ENCODE peak calls at places on chromosome 12, in five cellular contexts. X, U, K, I and R are unnamed samples.
A peak's percentile ranks its signal among the peaks of the same experiment; 100 is the strongest.

GRCh38 chr12:85803231-85803630 is 33.0 kb downstream of the RASSF9 start:
- DNase-seq in X (no peak), U (no peak), K (no peak), I (no peak), R (no peak)

GRCh38 chr12:53938276-53939140 is at the start of gene HOXC13:
- DNase-seq in U (peak; percentile 83), I (peak; percentile 55), K (peak; percentile 81), X (peak; percentile 41), R (peak; percentile 90)

GRCh38 chr12:105357162-105357691 is 26.7 kb downstream of the C12orf75 start:
- DNase-seq in X (no peak), U (no peak), I (peak; percentile 48), K (no peak), R (no peak)

GRCh38 chr12:120581998-120582397 is 796 bp upstream of the POP5 start:
- DNase-seq in U (no peak), K (no peak), I (no peak), X (no peak), R (no peak)

GRCh38 chr12:104434129-104434528 is 22.6 kb upstream of the CHST11 start:
- DNase-seq in X (no peak), K (no peak), I (no peak), U (no peak), R (no peak)

GRCh38 chr12:127588224-127588623 is 678.7 kb upstream of the TMEM132C start:
- DNase-seq in X (no peak), U (peak; percentile 38), K (no peak), I (no peak), R (no peak)

GRCh38 chr12:131218291-131219172 is 264.8 kb downstream of the ADGRD1 start:
- DNase-seq in K (no peak), U (peak; percentile 41), I (peak; percentile 50), X (no peak), R (no peak)

GRCh38 chr12:89354630-89354931 is 2.3 kb upstream of the DUSP6 start:
- DNase-seq in K (no peak), X (no peak), U (no peak), I (peak; percentile 34), R (peak; percentile 22)

GRCh38 chr12:123401753-123402683 is 18.1 kb downstream of the KMT5A start:
- DNase-seq in U (peak; percentile 81), K (no peak), X (no peak), I (no peak), R (peak; percentile 22)

GRCh38 chr12:126474703-126475102 is 1409.5 kb downstream of the AACS start:
- DNase-seq in K (no peak), U (no peak), I (no peak), X (no peak), R (no peak)

GRCh38 chr12:66587912-66588311 is 91.0 kb downstream of the GRIP1 start:
- DNase-seq in K (no peak), I (no peak), X (no peak), U (no peak), R (no peak)

GRCh38 chr12:83939718-83940117 is 972.9 kb downstream of the SLC6A15 start:
- DNase-seq in X (no peak), K (no peak), I (no peak), U (no peak), R (no peak)

GRCh38 chr12:34390846-34391700 is 368.8 kb downstream of the ALG10 start:
- DNase-seq in U (no peak), I (no peak), K (no peak), X (no peak), R (no peak)

GRCh38 chr12:26465419-26466097 is 270.2 kb downstream of the SSPN start:
- DNase-seq in K (no peak), U (peak; percentile 10), I (no peak), X (no peak), R (no peak)

GRCh38 chr12:46680506-46680905 is 145.3 kb downstream of the SLC38A4 start:
- DNase-seq in U (no peak), X (no peak), I (no peak), K (no peak), R (no peak)

GRCh38 chr12:25935355-25936144 is 22.9 kb upstream of the RASSF8 start:
- DNase-seq in K (no peak), I (no peak), U (peak; percentile 46), X (no peak), R (no peak)

GRCh38 chr12:105946541-105946940 is 192.2 kb downstream of the NUAK1 start:
- DNase-seq in K (no peak), U (no peak), I (no peak), X (no peak), R (no peak)

GRCh38 chr12:26044007-26044394 is 80.8 kb downstream of the BHLHE41 start:
- DNase-seq in X (no peak), U (no peak), K (no peak), I (no peak), R (no peak)

GRCh38 chr12:105640780-105641179 is 310.3 kb downstream of the C12orf75 start:
- DNase-seq in U (peak; percentile 28), K (no peak), X (no peak), I (no peak), R (no peak)

GRCh38 chr12:119660074-119660473 is 7.9 kb upstream of the PRKAB1 start:
- DNase-seq in I (no peak), K (no peak), X (no peak), U (no peak), R (no peak)

GRCh38 chr12:109879332-109880048 is 851 bp downstream of the GLTP start:
- DNase-seq in K (peak; percentile 24), U (peak; percentile 32), X (no peak), I (no peak), R (no peak)

GRCh38 chr12:22334696-22335290 is at the start of gene ST8SIA1:
- DNase-seq in K (peak; percentile 23), I (peak; percentile 60), U (peak; percentile 73), X (peak; percentile 54), R (peak; percentile 71)

GRCh38 chr12:115354007-115354452 is 670.1 kb upstream of the TBX3 start:
- DNase-seq in U (no peak), I (peak; percentile 32), X (no peak), K (no peak), R (no peak)

GRCh38 chr12:61254225-61254624 is 1006.0 kb upstream of the USP15 start:
- DNase-seq in U (no peak), K (no peak), I (no peak), X (no peak), R (no peak)

GRCh38 chr12:101782544-101782855 is 43.2 kb upstream of the SYCP3 start:
- DNase-seq in I (no peak), X (no peak), K (no peak), U (no peak), R (no peak)

GRCh38 chr12:124618291-124618902 is 51.0 kb upstream of the NCOR2 start:
- DNase-seq in I (no peak), X (no peak), K (no peak), U (no peak), R (no peak)

GRCh38 chr12:133129368-133130037 is 571 bp downstream of the ZNF891 start:
- DNase-seq in U (no peak), K (peak; percentile 22), I (no peak), X (no peak), R (peak; percentile 17)

GRCh38 chr12:92030618-92031017 is 115.0 kb downstream of the BTG1 start:
- DNase-seq in X (no peak), K (peak; percentile 49), U (no peak), I (peak; percentile 35), R (no peak)

GRCh38 chr12:93015970-93016751 is 87.1 kb upstream of the EEA1 start:
- DNase-seq in X (peak; percentile 23), K (no peak), I (no peak), U (peak; percentile 11), R (no peak)

GRCh38 chr12:16857456-16857923 is 251.5 kb upstream of the LMO3 start:
- DNase-seq in K (no peak), X (no peak), I (peak; percentile 43), U (no peak), R (no peak)

GRCh38 chr12:116366824-116367223 is 89.3 kb upstream of the MED13L start:
- DNase-seq in U (no peak), X (no peak), I (no peak), K (no peak), R (no peak)

DNA sequence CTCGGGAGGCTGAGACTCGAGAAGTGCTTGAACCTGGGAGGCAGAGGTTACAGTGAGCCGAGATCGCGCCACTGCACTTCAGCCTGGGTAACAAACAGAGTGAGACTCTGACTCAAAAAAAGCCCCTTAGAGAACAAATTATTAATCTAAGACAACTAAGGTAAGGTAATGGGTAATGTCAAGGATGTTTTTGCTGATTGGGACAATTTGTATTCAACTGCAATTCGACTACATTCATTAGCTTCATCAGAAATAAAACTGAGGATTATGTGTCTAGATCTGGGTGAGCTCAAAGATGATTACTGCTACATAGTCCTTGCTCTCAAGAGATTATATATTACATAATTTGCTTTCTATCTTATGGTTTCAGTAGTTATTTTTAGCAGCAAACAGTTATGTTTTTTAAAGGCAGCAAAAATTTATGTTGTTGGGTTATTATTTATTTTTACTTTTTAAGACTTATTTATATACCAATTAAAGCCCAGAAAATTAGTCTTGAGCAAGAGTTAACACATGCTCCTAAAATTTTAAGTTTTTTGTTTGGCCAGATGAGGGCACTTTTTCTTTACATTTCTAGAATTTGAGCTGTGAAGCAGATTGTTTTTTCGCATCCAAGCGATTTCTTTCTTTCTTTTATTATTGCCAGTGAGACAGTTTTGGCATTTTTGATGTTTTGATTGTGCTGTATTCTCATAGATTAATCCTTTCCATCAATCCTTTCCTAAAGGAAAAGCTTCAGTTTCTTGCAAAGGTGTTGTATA is 52.3 kb downstream of the PLEKHA5 start:
- DNase-seq in K (no peak), I (no peak), X (no peak), U (no peak), R (no peak)
- TF ChIP-seq CTCF in K (no peak), I (no peak), X (peak; percentile 14), U (peak; percentile 12), R (no peak)

DNA sequence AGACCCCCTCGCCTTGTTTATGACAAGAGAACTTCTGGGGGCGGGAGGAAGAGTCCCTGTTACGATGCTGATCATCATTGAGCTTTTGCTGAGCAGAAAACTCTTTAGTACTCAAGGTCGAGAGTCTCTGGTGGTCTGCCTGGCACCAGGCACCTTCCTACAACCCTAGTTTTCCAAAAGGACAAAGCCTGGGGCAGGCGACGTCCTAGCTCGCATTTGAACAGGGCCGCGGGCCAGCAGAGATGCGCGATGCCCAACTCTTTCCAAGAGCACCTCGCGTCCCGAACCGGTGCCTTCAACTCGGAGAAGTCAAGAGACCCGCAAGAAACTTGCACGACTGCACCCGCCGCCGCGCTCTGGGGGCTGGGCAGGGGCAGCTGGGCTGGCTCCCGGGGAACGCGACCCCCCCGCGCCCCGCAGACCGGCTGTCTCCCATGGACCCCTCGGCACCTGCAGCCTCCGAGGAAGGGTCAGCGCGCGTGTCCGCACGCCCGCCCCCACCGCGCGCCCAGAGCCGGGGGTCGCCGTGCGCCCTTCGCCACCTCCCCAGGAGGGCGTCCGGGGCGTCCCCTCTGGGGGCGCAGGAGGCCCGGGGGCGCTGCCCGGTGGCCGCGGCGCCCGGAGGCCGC is 377 bp upstream of the BCL7A start:
- DNase-seq in X (peak; percentile 32), I (no peak), U (peak; percentile 70), K (peak; percentile 33), R (peak; percentile 59)
- TF ChIP-seq CTCF in X (no peak), I (no peak), U (no peak), K (no peak), R (no peak)

GRCh38 chr12:39199371-39199770 is 243.5 kb downstream of the KIF21A start:
- DNase-seq in I (no peak), U (no peak), K (no peak), X (no peak), R (no peak)
- TF ChIP-seq CTCF in I (no peak), U (no peak), K (no peak), X (no peak), R (no peak)

DNA sequence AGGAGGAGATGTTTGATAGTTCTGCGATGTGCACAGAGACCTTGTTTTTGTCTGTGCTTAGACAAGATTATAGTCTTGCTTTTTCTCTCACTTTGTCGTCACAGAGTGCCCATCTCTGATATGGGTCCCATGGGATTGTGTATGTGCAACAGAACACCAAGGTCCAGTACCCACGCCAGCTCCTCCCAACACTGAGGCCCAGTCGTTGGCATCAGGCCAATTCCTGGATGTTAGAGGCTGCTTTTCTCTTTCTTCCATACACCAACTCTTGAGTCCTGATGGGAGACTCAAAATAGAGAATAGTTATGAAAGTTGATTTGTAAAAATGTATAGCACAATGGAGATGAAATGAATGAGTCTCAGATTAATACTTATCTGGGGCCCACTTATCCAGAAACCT is 22.7 kb upstream of the PRMT8 start:
- DNase-seq in I (no peak), U (no peak), K (no peak), X (no peak), R (no peak)
- TF ChIP-seq CTCF in I (no peak), U (no peak), K (no peak), X (no peak), R (no peak)